ENCODE peak calls at places on chromosomes 5 and 9, in eight cellular contexts. H, D, F, I, S, R, J and G are unnamed samples. For H3K4me1, the result is how much of the 10 kb centered on the place peaks cover.

GRCh38 chr5:43874772-43875171 is 271.8 kb downstream of the NNT start:
- DNase-seq in H (no peak), D (peak), F (peak), I (peak), S (peak), R (peak), J (no peak), G (no peak)

GRCh38 chr9:13083973-13084528 is 195.4 kb downstream of the MPDZ start:
- DNase-seq in H (no peak), D (peak), F (peak), I (peak), S (no peak), R (peak), J (no peak), G (peak)

GRCh38 chr5:132019337-132019736 is 7.9 kb upstream of the ACSL6 start:
- DNase-seq in H (no peak), D (no peak), F (no peak), I (no peak), S (no peak), R (no peak), J (no peak), G (no peak)

GRCh38 chr9:101791938-101792337 is 53.5 kb upstream of the GRIN3A start:
- DNase-seq in H (peak), D (peak), F (no peak), I (peak), S (peak), R (no peak), J (peak), G (no peak)

GRCh38 chr5:171757853-171758535 is 27.6 kb upstream of the SMIM23 start:
- DNase-seq in H (peak), D (peak), F (peak), I (peak), S (no peak), R (peak), J (no peak), G (peak)

GRCh38 chr5:6713274-6714181 is at the start of gene TENT4A:
- DNase-seq in H (no peak), D (peak), F (no peak), I (peak), S (no peak), R (no peak), J (peak), G (peak)

GRCh38 chr5:130912088-130912487 is 253.0 kb downstream of the HINT1 start:
- DNase-seq in H (peak), D (peak), F (no peak), I (no peak), S (no peak), R (peak), J (no peak), G (no peak)

GRCh38 chr5:171067540-171068130 is 205.8 kb downstream of the RANBP17 start:
- DNase-seq in H (no peak), D (no peak), F (no peak), I (peak), S (no peak), R (no peak), J (no peak), G (no peak)

GRCh38 chr9:114232091-114232440 is 76.7 kb downstream of the COL27A1 start:
- DNase-seq in H (no peak), D (no peak), F (no peak), I (no peak), S (no peak), R (no peak), J (no peak), G (no peak)

GRCh38 chr5:125199968-125200841 is 453.8 kb upstream of the ZNF608 start:
- DNase-seq in H (no peak), D (no peak), F (no peak), I (peak), S (peak), R (peak), J (no peak), G (no peak)

GRCh38 chr5:148620696-148621095 is 33.6 kb downstream of the HTR4 start:
- DNase-seq in H (no peak), D (no peak), F (no peak), I (no peak), S (no peak), R (no peak), J (no peak), G (no peak)

GRCh38 chr9:82090041-82090440 is 101.5 kb downstream of the SPATA31D1 start:
- DNase-seq in H (no peak), D (no peak), F (no peak), I (no peak), S (no peak), R (no peak), J (no peak), G (no peak)

GRCh38 chr9:86614871-86615849 is 260.9 kb upstream of the TUT7 start:
- DNase-seq in H (no peak), D (peak), F (peak), I (peak), S (peak), R (no peak), J (peak), G (peak)

GRCh38 chr9:38022995-38023394 is 46.0 kb downstream of the SHB start:
- DNase-seq in H (no peak), D (peak), F (no peak), I (no peak), S (no peak), R (no peak), J (peak), G (no peak)

GRCh38 chr5:172799416-172799815 is 28.4 kb upstream of the DUSP1 start:
- DNase-seq in H (no peak), D (no peak), F (no peak), I (no peak), S (no peak), R (no peak), J (no peak), G (no peak)

GRCh38 chr5:129899454-129899853 is 4.8 kb upstream of the CHSY3 start:
- DNase-seq in H (no peak), D (peak), F (peak), I (peak), S (no peak), R (peak), J (peak), G (peak)

GRCh38 chr9:124743686-124744348 is 27.3 kb downstream of the NR6A1 start:
- DNase-seq in H (no peak), D (no peak), F (peak), I (peak), S (no peak), R (no peak), J (no peak), G (peak)

GRCh38 chr9:88396836-88397577 is 8.8 kb downstream of the SPIN1 start:
- DNase-seq in H (no peak), D (no peak), F (peak), I (peak), S (no peak), R (peak), J (no peak), G (peak)

GRCh38 chr5:58986281-58986680 is 403.4 kb downstream of the RAB3C start:
- DNase-seq in H (no peak), D (no peak), F (no peak), I (no peak), S (no peak), R (no peak), J (no peak), G (no peak)

GRCh38 chr5:14818931-14819790 is 52.4 kb downstream of the ANKH start:
- DNase-seq in H (no peak), D (no peak), F (no peak), I (peak), S (no peak), R (peak), J (no peak), G (no peak)

GRCh38 chr9:102518324-102518723 is 476.8 kb upstream of the CYLC2 start:
- DNase-seq in H (no peak), D (no peak), F (no peak), I (no peak), S (no peak), R (no peak), J (no peak), G (no peak)

GRCh38 chr9:112925058-112925641 is 34.5 kb upstream of the SLC46A2 start:
- DNase-seq in H (peak), D (peak), F (peak), I (peak), S (peak), R (peak), J (peak), G (peak)

GRCh38 chr9:109520475-109521132 is 22.5 kb upstream of the PTPN3 start:
- DNase-seq in H (peak), D (peak), F (peak), I (peak), S (peak), R (peak), J (peak), G (peak)

GRCh38 chr5:75361310-75361709 is 24.3 kb downstream of the HMGCR start:
- DNase-seq in H (no peak), D (no peak), F (no peak), I (no peak), S (no peak), R (no peak), J (no peak), G (no peak)

GRCh38 chr5:179404321-179405053 is 59.2 kb upstream of the ADAMTS2 start:
- DNase-seq in H (no peak), D (no peak), F (peak), I (peak), S (peak), R (peak), J (no peak), G (peak)

GRCh38 chr9:92724528-92725265 is 39.9 kb downstream of the BICD2 start:
- DNase-seq in H (no peak), D (no peak), F (no peak), I (no peak), S (peak), R (no peak), J (no peak), G (no peak)

GRCh38 chr9:36486454-36486932 is 86.2 kb upstream of the MELK start:
- DNase-seq in H (no peak), D (no peak), F (peak), I (peak), S (no peak), R (peak), J (no peak), G (peak)

GRCh38 chr9:129434187-129434586 is 186.7 kb downstream of the C9orf50 start:
- DNase-seq in H (no peak), D (no peak), F (no peak), I (no peak), S (no peak), R (no peak), J (no peak), G (no peak)

GRCh38 chr9:123763910-123764588 is 165.9 kb downstream of the DENND1A start:
- DNase-seq in H (no peak), D (no peak), F (peak), I (peak), S (no peak), R (peak), J (no peak), G (peak)

GRCh38 chr9:95605826-95606555 is 89.2 kb upstream of the PTCH1 start:
- DNase-seq in H (no peak), D (no peak), F (no peak), I (no peak), S (no peak), R (peak), J (no peak), G (no peak)

GRCh38 chr9:6024035-6024554 is 8.7 kb upstream of the RANBP6 start:
- DNase-seq in H (peak), D (peak), F (no peak), I (peak), S (peak), R (peak), J (peak), G (peak)

DNA sequence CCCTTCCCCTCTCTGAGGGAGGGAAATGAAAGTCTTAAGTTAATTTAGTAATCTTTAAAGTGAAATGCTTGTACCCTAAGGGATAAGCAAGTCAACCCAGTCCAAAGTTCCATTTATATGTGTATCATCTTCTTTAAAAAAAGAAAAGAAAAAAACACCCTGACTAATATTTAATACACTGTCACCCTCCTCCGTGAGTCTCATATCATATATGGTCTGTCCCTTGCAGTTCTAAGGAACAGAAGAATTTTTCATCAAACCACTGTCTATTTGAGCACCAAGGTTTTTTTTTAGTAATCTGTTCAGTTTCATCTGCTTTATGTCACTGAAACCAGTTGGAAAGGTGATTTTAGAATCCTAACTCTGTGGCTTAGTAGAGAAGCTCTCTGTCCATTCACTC is 15.2 kb downstream of the TNIP1 start:
- DNase-seq in H (no peak), D (no peak), F (no peak), I (no peak), S (no peak), R (no peak), J (no peak), G (no peak)
- H3K4me1 ChIP-seq in H (under half), D (under half), F (under half), I (under half), S (under half), R (half or more), J (half or more), G (half or more)

DNA sequence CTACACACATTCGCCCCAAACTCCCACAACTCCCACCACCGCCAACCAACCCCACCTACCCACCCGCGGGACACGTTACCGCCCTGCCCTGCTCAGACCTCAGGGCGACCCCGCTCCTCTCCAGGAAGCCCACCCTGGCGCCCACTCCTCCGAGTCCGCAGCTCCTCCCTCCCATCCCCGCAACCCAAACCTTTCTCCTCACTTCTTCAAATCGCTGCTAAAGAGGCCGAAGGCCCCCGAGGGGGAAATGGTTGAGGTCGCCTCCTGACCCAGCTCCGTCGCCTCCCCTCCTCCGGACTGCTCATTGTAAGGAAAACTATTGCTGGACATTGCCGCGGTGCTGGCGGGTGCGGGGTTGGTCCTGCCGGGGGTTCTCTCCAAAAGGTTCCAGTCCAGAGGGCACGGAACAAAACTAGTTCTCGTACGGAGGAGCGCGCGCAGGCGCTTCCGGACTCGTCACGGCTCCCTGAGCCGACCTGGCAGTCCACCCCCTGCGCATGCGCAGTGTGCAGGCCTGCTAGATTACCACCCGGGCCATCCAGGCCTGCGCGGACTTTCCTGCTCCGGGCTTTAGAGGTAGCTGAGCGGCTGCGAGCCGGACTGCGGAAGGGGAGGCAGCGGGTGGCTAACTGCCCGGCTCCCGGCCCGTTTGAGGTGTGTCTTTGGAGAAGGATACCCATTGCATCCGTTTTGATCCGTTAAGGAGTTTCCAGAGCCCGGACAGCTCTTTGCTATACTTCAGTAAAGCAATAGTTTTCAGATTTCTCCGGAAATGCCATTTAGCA is at the start of gene AP3B1:
- DNase-seq in H (peak), D (peak), F (peak), I (peak), S (peak), R (peak), J (peak), G (peak)
- H3K9ac ChIP-seq in H (peak), D (peak), F (peak), I (peak), S (peak), R (peak), J (peak), G (peak)

GRCh38 chr9:710951-711745 is 130.3 kb upstream of the DMRT1 start:
- DNase-seq in H (no peak), D (no peak), F (no peak), I (no peak), S (no peak), R (no peak), J (no peak), G (no peak)

GRCh38 chr9:713046-713445 is 128.5 kb upstream of the DMRT1 start:
- DNase-seq in H (no peak), D (no peak), F (no peak), I (no peak), S (no peak), R (no peak), J (no peak), G (no peak)

GRCh38 chr9:712643-713042 is 128.9 kb upstream of the DMRT1 start:
- DNase-seq in H (no peak), D (no peak), F (no peak), I (no peak), S (no peak), R (no peak), J (no peak), G (no peak)

GRCh38 chr9:714675-715074 is 126.8 kb upstream of the DMRT1 start:
- DNase-seq in H (no peak), D (no peak), F (no peak), I (peak), S (no peak), R (no peak), J (no peak), G (no peak)

GRCh38 chr9:711761-712523 is 129.6 kb upstream of the DMRT1 start:
- DNase-seq in H (no peak), D (no peak), F (no peak), I (no peak), S (no peak), R (no peak), J (no peak), G (no peak)
- H3K4me3 ChIP-seq in H (no peak), D (no peak), F (no peak), I (no peak), S (no peak), R (no peak), J (no peak), G (no peak)

DNA sequence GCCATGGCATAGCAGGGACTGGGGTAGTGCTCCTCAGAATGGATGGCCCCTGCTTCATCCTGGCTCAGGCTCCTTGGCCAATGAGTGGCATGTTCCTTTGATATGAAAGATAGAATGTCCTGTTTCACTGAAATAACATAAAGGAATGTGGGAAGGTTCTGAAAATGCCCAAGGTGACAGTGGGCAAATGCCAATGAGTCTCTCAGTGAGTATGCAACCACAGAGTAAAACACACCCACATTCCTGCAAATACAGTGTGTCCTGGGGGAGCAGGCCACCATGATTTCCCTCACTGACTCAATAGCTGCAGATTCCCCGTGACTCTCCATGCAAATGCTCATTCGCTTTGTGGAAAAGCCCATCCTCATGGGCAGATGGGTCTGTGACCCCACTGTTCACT is 36.4 kb downstream of the ZNF366 start:
- DNase-seq in H (no peak), D (peak), F (peak), I (peak), S (no peak), R (no peak), J (no peak), G (peak)
- H3K4me1 ChIP-seq in H (under half), D (half or more), F (under half), I (under half), S (under half), R (under half), J (under half), G (under half)

DNA sequence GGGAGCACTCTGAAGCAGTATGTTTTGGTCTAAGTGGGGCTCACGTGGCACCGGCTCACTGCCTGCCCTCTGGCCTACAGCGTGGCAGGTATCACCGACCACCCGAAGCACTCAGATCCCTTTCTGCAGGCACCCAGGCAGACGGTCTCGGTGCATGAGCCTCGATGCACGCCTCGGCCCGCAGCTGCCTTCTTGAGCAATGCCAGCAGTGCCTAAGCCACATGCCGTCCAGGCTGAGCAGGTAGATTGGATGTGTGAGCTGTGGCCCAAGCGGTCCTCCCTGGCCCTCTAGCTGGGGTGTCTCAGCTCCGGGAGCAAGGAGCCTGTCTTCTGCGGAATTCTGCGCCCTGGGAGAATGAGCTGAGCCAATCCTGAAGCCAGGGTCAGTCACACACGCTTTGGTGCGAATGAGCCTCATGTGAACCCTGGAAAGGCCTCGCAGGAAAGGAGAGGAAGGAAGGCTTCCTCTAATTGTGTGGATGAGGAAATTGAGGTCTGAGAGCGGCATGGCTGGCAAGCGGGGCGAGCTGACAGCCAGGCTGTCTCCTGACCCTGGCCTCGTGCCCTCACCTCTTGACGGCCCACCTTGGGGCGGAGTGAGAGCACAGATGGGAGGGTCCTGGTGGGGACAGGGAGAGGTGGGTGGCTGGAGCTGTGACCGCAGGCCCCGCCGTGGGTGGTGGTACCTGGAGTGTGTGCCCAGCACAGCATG is 14.4 kb downstream of the RXRA start:
- DNase-seq in H (no peak), D (no peak), F (no peak), I (no peak), S (no peak), R (no peak), J (no peak), G (no peak)
- H3K9ac ChIP-seq in H (no peak), D (no peak), F (no peak), I (no peak), S (no peak), R (no peak), J (no peak), G (no peak)

GRCh38 chr5:88880196-88880595 is 2.8 kb downstream of the MEF2C start:
- DNase-seq in H (no peak), D (no peak), F (no peak), I (no peak), S (no peak), R (no peak), J (peak), G (no peak)
- H3K4me3 ChIP-seq in H (no peak), D (peak), F (no peak), I (no peak), S (no peak), R (no peak), J (peak), G (no peak)